ENCODE peak calls at places on chromosomes 3 and 15, in five cellular contexts. One of them, this sample, is unnamed.

GRCh38 chr15:75646944-75647364 is 758 bp upstream of the SNX33 start:
- DNase-seq in HEK293T: peak; percentile 38
- DNase-seq in nephron progenitor cell: peak; percentile 37
- DNase-seq in amniotic stem cell: no peak
- DNase-seq in EH: no peak
- DNase-seq in this sample: peak; percentile 58

GRCh38 chr3:21893250-21893649 is 142.2 kb upstream of the ZNF385D start:
- DNase-seq in nephron progenitor cell: no peak
- DNase-seq in amniotic stem cell: no peak
- DNase-seq in HEK293T: no peak
- DNase-seq in EH: peak; percentile 62
- DNase-seq in this sample: no peak

GRCh38 chr15:36982441-36982840 is 117.9 kb downstream of the MEIS2 start:
- DNase-seq in HEK293T: no peak
- DNase-seq in EH: peak; percentile 43
- DNase-seq in nephron progenitor cell: no peak
- DNase-seq in amniotic stem cell: no peak
- DNase-seq in this sample: no peak

GRCh38 chr15:90531147-90531546 is 1.4 kb downstream of the CRTC3 start:
- DNase-seq in EH: no peak
- DNase-seq in amniotic stem cell: no peak
- DNase-seq in nephron progenitor cell: no peak
- DNase-seq in HEK293T: no peak
- DNase-seq in this sample: no peak

GRCh38 chr3:43194490-43195115 is 88.7 kb upstream of the POMGNT2 start:
- DNase-seq in HEK293T: no peak
- DNase-seq in nephron progenitor cell: no peak
- DNase-seq in amniotic stem cell: no peak
- DNase-seq in EH: peak; percentile 32
- DNase-seq in this sample: no peak

GRCh38 chr15:40379853-40380252 is 2.7 kb upstream of the KNSTRN start:
- DNase-seq in amniotic stem cell: peak; percentile 90
- DNase-seq in EH: peak; percentile 98
- DNase-seq in nephron progenitor cell: no peak
- DNase-seq in HEK293T: no peak
- DNase-seq in this sample: no peak

GRCh38 chr15:41946970-41947369 is 25.4 kb downstream of the EHD4 start:
- DNase-seq in amniotic stem cell: no peak
- DNase-seq in nephron progenitor cell: no peak
- DNase-seq in EH: no peak
- DNase-seq in HEK293T: no peak
- DNase-seq in this sample: no peak

GRCh38 chr3:4866841-4867240 is 112.4 kb upstream of the BHLHE40 start:
- DNase-seq in nephron progenitor cell: no peak
- DNase-seq in EH: no peak
- DNase-seq in amniotic stem cell: no peak
- DNase-seq in HEK293T: no peak
- DNase-seq in this sample: no peak

GRCh38 chr3:184241447-184242296 is 7.1 kb downstream of the ALG3 start:
- DNase-seq in EH: peak; percentile 28
- DNase-seq in HEK293T: no peak
- DNase-seq in amniotic stem cell: no peak
- DNase-seq in nephron progenitor cell: peak; percentile 28
- DNase-seq in this sample: no peak

GRCh38 chr3:179591313-179591712 is 13.1 kb downstream of the MRPL47 start:
- DNase-seq in EH: no peak
- DNase-seq in HEK293T: no peak
- DNase-seq in amniotic stem cell: no peak
- DNase-seq in nephron progenitor cell: no peak
- DNase-seq in this sample: no peak

GRCh38 chr15:80070840-80071239 is 11.4 kb downstream of the ZFAND6 start:
- DNase-seq in EH: peak; percentile 38
- DNase-seq in nephron progenitor cell: no peak
- DNase-seq in amniotic stem cell: no peak
- DNase-seq in HEK293T: no peak
- DNase-seq in this sample: no peak

GRCh38 chr3:95235916-95236315 is 1173.1 kb downstream of the NSUN3 start:
- DNase-seq in EH: no peak
- DNase-seq in amniotic stem cell: no peak
- DNase-seq in nephron progenitor cell: no peak
- DNase-seq in HEK293T: no peak
- DNase-seq in this sample: no peak

GRCh38 chr15:38894260-38894948 is 329.8 kb upstream of the RASGRP1 start:
- DNase-seq in nephron progenitor cell: no peak
- DNase-seq in HEK293T: no peak
- DNase-seq in EH: peak; percentile 98
- DNase-seq in amniotic stem cell: peak; percentile 75
- DNase-seq in this sample: no peak

GRCh38 chr3:52407779-52408178 is 37.1 kb downstream of the SEMA3G start:
- DNase-seq in nephron progenitor cell: no peak
- DNase-seq in amniotic stem cell: no peak
- DNase-seq in EH: no peak
- DNase-seq in HEK293T: no peak
- DNase-seq in this sample: no peak

GRCh38 chr3:9157651-9158383 is 91.6 kb downstream of the SRGAP3 start:
- DNase-seq in HEK293T: no peak
- DNase-seq in amniotic stem cell: no peak
- DNase-seq in EH: no peak
- DNase-seq in nephron progenitor cell: no peak
- DNase-seq in this sample: no peak

GRCh38 chr15:76753771-76754170 is 151.4 kb downstream of the SCAPER start:
- DNase-seq in nephron progenitor cell: no peak
- DNase-seq in HEK293T: no peak
- DNase-seq in EH: no peak
- DNase-seq in amniotic stem cell: no peak
- DNase-seq in this sample: no peak

GRCh38 chr15:66682246-66682645 is 19.8 kb upstream of the SMAD6 start:
- DNase-seq in nephron progenitor cell: no peak
- DNase-seq in HEK293T: no peak
- DNase-seq in amniotic stem cell: no peak
- DNase-seq in EH: no peak
- DNase-seq in this sample: no peak

GRCh38 chr15:76588811-76589747 is 252.5 kb downstream of the ISL2 start:
- DNase-seq in nephron progenitor cell: no peak
- DNase-seq in HEK293T: no peak
- DNase-seq in EH: no peak
- DNase-seq in amniotic stem cell: no peak
- DNase-seq in this sample: no peak

GRCh38 chr3:40387001-40387894 is at the start of gene ENTPD3:
- DNase-seq in nephron progenitor cell: peak; percentile 61
- DNase-seq in EH: no peak
- DNase-seq in amniotic stem cell: no peak
- DNase-seq in HEK293T: no peak
- DNase-seq in this sample: peak; percentile 64

GRCh38 chr15:33031324-33031736 is 163.2 kb downstream of the FMN1 start:
- DNase-seq in amniotic stem cell: no peak
- DNase-seq in HEK293T: no peak
- DNase-seq in nephron progenitor cell: no peak
- DNase-seq in EH: peak; percentile 57
- DNase-seq in this sample: no peak

GRCh38 chr15:65583701-65584100 is 27.2 kb downstream of the INTS14 start:
- DNase-seq in HEK293T: no peak
- DNase-seq in EH: peak; percentile 59
- DNase-seq in nephron progenitor cell: peak; percentile 17
- DNase-seq in amniotic stem cell: no peak
- DNase-seq in this sample: no peak

GRCh38 chr3:88311826-88312225 is 162.1 kb downstream of the C3orf38 start:
- DNase-seq in amniotic stem cell: no peak
- DNase-seq in nephron progenitor cell: no peak
- DNase-seq in HEK293T: no peak
- DNase-seq in EH: no peak
- DNase-seq in this sample: no peak

GRCh38 chr3:101142160-101142559 is 148.9 kb upstream of the ABI3BP start:
- DNase-seq in HEK293T: no peak
- DNase-seq in nephron progenitor cell: no peak
- DNase-seq in amniotic stem cell: no peak
- DNase-seq in EH: no peak
- DNase-seq in this sample: no peak

GRCh38 chr15:97652700-97653167 is 307.8 kb upstream of the ARRDC4 start:
- DNase-seq in HEK293T: peak; percentile 60
- DNase-seq in amniotic stem cell: no peak
- DNase-seq in nephron progenitor cell: peak; percentile 76
- DNase-seq in EH: no peak
- DNase-seq in this sample: peak; percentile 75

GRCh38 chr15:49060710-49061483 is 14.7 kb upstream of the SECISBP2L start:
- DNase-seq in EH: peak; percentile 76
- DNase-seq in HEK293T: no peak
- DNase-seq in nephron progenitor cell: no peak
- DNase-seq in amniotic stem cell: no peak
- DNase-seq in this sample: no peak

GRCh38 chr3:59286791-59287531 is 237.1 kb upstream of the CFAP20DC start:
- DNase-seq in nephron progenitor cell: no peak
- DNase-seq in HEK293T: no peak
- DNase-seq in EH: peak; percentile 11
- DNase-seq in amniotic stem cell: no peak
- DNase-seq in this sample: no peak

GRCh38 chr3:124441766-124442165 is 288.5 kb upstream of the UMPS start:
- DNase-seq in nephron progenitor cell: no peak
- DNase-seq in EH: no peak
- DNase-seq in amniotic stem cell: no peak
- DNase-seq in HEK293T: no peak
- DNase-seq in this sample: no peak

GRCh38 chr3:152320201-152320617 is 51.5 kb downstream of the MBNL1 start:
- DNase-seq in HEK293T: no peak
- DNase-seq in EH: no peak
- DNase-seq in amniotic stem cell: no peak
- DNase-seq in nephron progenitor cell: no peak
- DNase-seq in this sample: no peak

GRCh38 chr3:197883541-197883940 is 66.4 kb upstream of the RPL35A start:
- DNase-seq in amniotic stem cell: no peak
- DNase-seq in EH: no peak
- DNase-seq in HEK293T: no peak
- DNase-seq in nephron progenitor cell: no peak
- DNase-seq in this sample: no peak

GRCh38 chr15:74511583-74511982 is 29.4 kb upstream of the ARID3B start:
- DNase-seq in HEK293T: no peak
- DNase-seq in nephron progenitor cell: no peak
- DNase-seq in EH: no peak
- DNase-seq in amniotic stem cell: no peak
- DNase-seq in this sample: no peak

GRCh38 chr3:100463646-100464155 is 28.7 kb upstream of the TMEM45A start:
- DNase-seq in nephron progenitor cell: no peak
- DNase-seq in EH: no peak
- DNase-seq in HEK293T: no peak
- DNase-seq in amniotic stem cell: no peak
- DNase-seq in this sample: no peak

GRCh38 chr15:67120839-67121540 is 55.6 kb downstream of the SMAD3 start:
- DNase-seq in nephron progenitor cell: no peak
- DNase-seq in EH: peak; percentile 89
- DNase-seq in HEK293T: no peak
- DNase-seq in amniotic stem cell: peak; percentile 82
- DNase-seq in this sample: no peak

GRCh38 chr15:87038404-87038803 is 958.7 kb downstream of the AGBL1 start:
- DNase-seq in nephron progenitor cell: peak; percentile 1
- DNase-seq in HEK293T: no peak
- DNase-seq in amniotic stem cell: no peak
- DNase-seq in EH: no peak
- DNase-seq in this sample: no peak

GRCh38 chr3:23752126-23752525 is 53.6 kb upstream of the UBE2E1 start:
- DNase-seq in amniotic stem cell: no peak
- DNase-seq in nephron progenitor cell: no peak
- DNase-seq in EH: peak; percentile 38
- DNase-seq in HEK293T: no peak
- DNase-seq in this sample: no peak